ENCODE peak calls at places on chromosomes 6 and 20, in six cellular contexts. I is lower lobe of right lung, D is dorsolateral prefrontal cortex, U is heart left ventricle, P is NCI-H187, T is hypothalamus. C is an unnamed sample.

GRCh38 chr6:134063121-134063965 is 10.9 kb upstream of the SLC2A12 start:
- DNase-seq in U (no peak), T (no peak), P (no peak), D (no peak), I (no peak), C (no peak)

GRCh38 chr6:13384966-13385365 is 56.6 kb upstream of the TBC1D7 start:
- DNase-seq in U (no peak), P (no peak), D (no peak), T (no peak), I (no peak), C (no peak)

GRCh38 chr20:49207071-49207470 is 12.1 kb upstream of the DDX27 start:
- DNase-seq in D (no peak), P (no peak), I (no peak), U (no peak), T (no peak), C (no peak)

GRCh38 chr6:2883673-2884072 is 19.4 kb downstream of the SERPINB9 start:
- DNase-seq in I (no peak), P (no peak), U (no peak), D (no peak), T (no peak), C (no peak)

GRCh38 chr20:63775096-63775978 is 35.8 kb downstream of the SLC2A4RG start:
- DNase-seq in T (peak; percentile 43), P (no peak), U (no peak), D (peak; percentile 68), I (no peak), C (no peak)

GRCh38 chr6:6332240-6332639 is 11.8 kb upstream of the F13A1 start:
- DNase-seq in U (no peak), P (no peak), I (no peak), D (no peak), T (no peak), C (no peak)

GRCh38 chr6:33034554-33034953 is 25.2 kb upstream of the HLA-DOA start:
- DNase-seq in P (no peak), U (no peak), D (no peak), T (no peak), I (no peak), C (no peak)

GRCh38 chr6:137867685-137868509 is 838 bp downstream of the TNFAIP3 start:
- DNase-seq in D (no peak), U (no peak), P (no peak), T (no peak), I (peak; percentile 53), C (peak; percentile 19)

GRCh38 chr20:38112943-38113294 is 52.2 kb downstream of the TGM2 start:
- DNase-seq in I (no peak), P (no peak), T (no peak), D (no peak), U (no peak), C (no peak)

GRCh38 chr6:143700684-143701342 is 23.0 kb downstream of the PHACTR2 start:
- DNase-seq in T (no peak), D (no peak), I (no peak), P (no peak), U (peak; percentile 55), C (no peak)

GRCh38 chr6:146297815-146298214 is 245.8 kb upstream of the RAB32 start:
- DNase-seq in I (no peak), T (no peak), P (no peak), D (no peak), U (no peak), C (no peak)

GRCh38 chr6:108702106-108702851 is 141.6 kb downstream of the FOXO3 start:
- DNase-seq in U (no peak), P (no peak), D (no peak), I (no peak), T (no peak), C (no peak)

GRCh38 chr6:2632368-2632767 is 118.4 kb downstream of the MYLK4 start:
- DNase-seq in P (no peak), T (no peak), D (no peak), U (peak; percentile 46), I (no peak), C (no peak)

GRCh38 chr6:155162682-155163081 is 101.1 kb upstream of the CLDN20 start:
- DNase-seq in I (no peak), D (no peak), T (no peak), P (no peak), U (no peak), C (no peak)

GRCh38 chr20:33301192-33301930 is 18.3 kb downstream of the BPIFB1 start:
- DNase-seq in D (no peak), T (no peak), P (no peak), U (no peak), I (no peak), C (peak; percentile 55)

GRCh38 chr6:115750292-115750691 is 310.4 kb downstream of the FRK start:
- DNase-seq in U (no peak), T (no peak), P (no peak), D (no peak), I (no peak), C (no peak)

GRCh38 chr6:107061125-107062020 is 33.4 kb downstream of the MTRES1 start:
- DNase-seq in P (no peak), D (no peak), T (no peak), I (no peak), U (no peak), C (no peak)

GRCh38 chr6:150599199-150600002 is at the start of gene PLEKHG1:
- DNase-seq in T (peak; percentile 34), I (peak; percentile 85), P (no peak), D (peak; percentile 64), U (peak; percentile 83), C (peak; percentile 48)

GRCh38 chr6:56862415-56863175 is 92.3 kb upstream of the BEND6 start:
- DNase-seq in D (no peak), I (no peak), U (no peak), P (no peak), T (no peak), C (no peak)

GRCh38 chr6:48535569-48535968 is 424.6 kb upstream of the PTCHD4 start:
- DNase-seq in D (no peak), T (no peak), I (no peak), U (no peak), P (no peak), C (peak; percentile 82)

GRCh38 chr6:149190228-149190831 is 127.2 kb upstream of the TAB2 start:
- DNase-seq in D (no peak), U (no peak), P (no peak), T (no peak), I (peak; percentile 72), C (peak; percentile 20)